ENCODE peak calls at places on chromosomes 16 and 17, in ten cellular contexts. U, W, H, D, F, R, V, S, Q and K are unnamed samples.

GRCh38 chr17:17206149-17206912 is at the start of gene PLD6:
- DNase-seq in H (peak), F (peak), W (peak), R (peak), S (peak), D (peak), U (peak), Q (no peak), V (peak), K (peak)

GRCh38 chr16:26697826-26698225 is 368.9 kb upstream of the C16orf82 start:
- DNase-seq in W (no peak), U (no peak), S (no peak), D (no peak), Q (no peak), V (no peak), F (no peak), H (no peak), R (no peak), K (no peak)

GRCh38 chr17:2056221-2057129 is 1.6 kb downstream of the HIC1 start:
- DNase-seq in H (no peak), S (peak), Q (no peak), D (no peak), W (peak), R (peak), F (no peak), V (peak), U (no peak), K (no peak)

GRCh38 chr17:33871720-33872535 is 383.2 kb upstream of the CCL2 start:
- DNase-seq in R (no peak), V (no peak), D (no peak), H (no peak), S (no peak), U (peak), W (no peak), F (peak), Q (no peak), K (no peak)

GRCh38 chr16:56990407-56991286 is 1.3 kb downstream of the NLRC5 start:
- DNase-seq in D (peak), V (no peak), W (no peak), H (no peak), U (no peak), F (no peak), Q (no peak), R (no peak), S (no peak), K (no peak)

GRCh38 chr17:19630651-19631050 is 17.9 kb upstream of the ALDH3A2 start:
- DNase-seq in V (no peak), Q (no peak), R (no peak), W (no peak), U (peak), F (no peak), S (no peak), D (no peak), H (no peak), K (peak)

GRCh38 chr17:19320876-19321275 is 41.6 kb downstream of the B9D1 start:
- DNase-seq in F (no peak), S (no peak), W (no peak), U (no peak), D (no peak), V (no peak), R (no peak), H (no peak), Q (no peak), K (no peak)

GRCh38 chr16:71293921-71294320 is 4.7 kb upstream of the CMTR2 start:
- DNase-seq in U (no peak), V (no peak), S (no peak), H (no peak), Q (no peak), W (no peak), F (no peak), R (no peak), D (no peak), K (no peak)

GRCh38 chr16:85652431-85653221 is 36.1 kb downstream of the GINS2 start:
- DNase-seq in Q (peak), W (no peak), H (no peak), S (no peak), U (peak), F (peak), D (peak), V (peak), R (peak), K (no peak)

GRCh38 chr16:57045694-57046381 is 46.5 kb upstream of the CPNE2 start:
- DNase-seq in R (peak), H (peak), U (peak), V (peak), F (peak), D (peak), Q (no peak), S (peak), W (peak), K (peak)

GRCh38 chr17:32475258-32475657 is 11.5 kb upstream of the CDK5R1 start:
- DNase-seq in H (no peak), Q (no peak), D (no peak), R (no peak), S (no peak), V (no peak), U (no peak), W (no peak), F (no peak), K (no peak)

GRCh38 chr17:16287563-16288027 is 65.7 kb downstream of the CENPV start:
- DNase-seq in F (no peak), W (no peak), V (peak), Q (no peak), U (peak), D (peak), R (peak), S (peak), H (peak), K (peak)

GRCh38 chr16:66273036-66273435 is 93.5 kb upstream of the CDH5 start:
- DNase-seq in S (no peak), U (no peak), V (no peak), W (no peak), D (no peak), H (no peak), Q (no peak), R (no peak), F (no peak), K (no peak)

GRCh38 chr16:12716658-12717057 is 87.0 kb downstream of the CPPED1 start:
- DNase-seq in V (no peak), F (no peak), H (no peak), W (no peak), U (no peak), Q (no peak), D (no peak), S (no peak), R (no peak), K (no peak)

GRCh38 chr16:84357191-84357651 is 11.1 kb upstream of the ATP2C2 start:
- DNase-seq in D (no peak), S (no peak), U (peak), W (no peak), R (no peak), Q (no peak), V (no peak), F (no peak), H (no peak), K (peak)

GRCh38 chr16:90048737-90049330 is 28.3 kb downstream of the PRDM7 start:
- DNase-seq in Q (no peak), U (no peak), V (no peak), D (peak), F (no peak), H (no peak), R (no peak), W (no peak), S (no peak), K (no peak)

GRCh38 chr16:29641561-29641960 is 21.5 kb upstream of the SPN start:
- DNase-seq in U (no peak), S (peak), W (no peak), Q (no peak), F (no peak), D (no peak), H (no peak), V (peak), R (no peak), K (no peak)

GRCh38 chr17:42363767-42364585 is 24.3 kb downstream of the STAT3 start:
- DNase-seq in F (no peak), V (no peak), H (no peak), Q (no peak), D (peak), S (no peak), W (no peak), U (no peak), R (no peak), K (peak)

GRCh38 chr16:65572156-65572555 is 450.3 kb upstream of the CDH11 start:
- DNase-seq in U (peak), F (no peak), R (no peak), S (no peak), W (no peak), H (no peak), V (no peak), D (no peak), Q (no peak), K (peak)

GRCh38 chr16:65728172-65728571 is 606.3 kb upstream of the CDH11 start:
- DNase-seq in W (no peak), S (no peak), R (no peak), H (peak), D (no peak), F (no peak), Q (no peak), U (no peak), V (no peak), K (no peak)

GRCh38 chr17:72725432-72726068 is 366.9 kb downstream of the SLC39A11 start:
- DNase-seq in F (peak), V (peak), S (peak), H (peak), W (peak), Q (peak), R (peak), U (peak), D (no peak), K (peak)

GRCh38 chr16:88381820-88382451 is 823 bp upstream of the ZNF469 start:
- DNase-seq in U (no peak), F (no peak), V (no peak), S (no peak), W (no peak), Q (no peak), R (no peak), D (no peak), H (no peak), K (no peak)

GRCh38 chr17:42403150-42403549 is 14.9 kb upstream of the STAT3 start:
- DNase-seq in W (peak), D (no peak), R (peak), H (no peak), Q (no peak), F (no peak), S (peak), U (no peak), V (peak), K (no peak)

GRCh38 chr16:81035975-81036750 is 521 bp downstream of the ATMIN start:
- DNase-seq in S (peak), D (peak), F (peak), U (peak), Q (no peak), R (peak), H (peak), V (peak), W (peak), K (peak)

GRCh38 chr17:1967092-1967662 is 58.0 kb downstream of the RTN4RL1 start:
- DNase-seq in R (no peak), F (no peak), V (no peak), U (peak), Q (peak), S (no peak), H (no peak), D (no peak), W (no peak), K (no peak)

GRCh38 chr17:71187145-71187878 is 933.5 kb upstream of the SOX9 start:
- DNase-seq in Q (no peak), W (no peak), R (no peak), S (no peak), F (no peak), H (no peak), D (no peak), V (no peak), U (peak), K (no peak)

GRCh38 chr17:7559307-7560171 is 989 bp downstream of the TNFSF13 start:
- DNase-seq in V (no peak), F (no peak), R (no peak), U (peak), D (no peak), S (no peak), H (no peak), Q (no peak), W (no peak), K (peak)

GRCh38 chr17:7561589-7562207 is at the start of gene SENP3:
- DNase-seq in W (peak), Q (no peak), S (peak), F (peak), R (peak), V (peak), U (peak), D (peak), H (peak), K (peak)

GRCh38 chr17:7558544-7559306 is at the start of gene TNFSF13:
- DNase-seq in S (no peak), Q (no peak), R (no peak), U (no peak), D (peak), W (no peak), V (no peak), F (no peak), H (no peak), K (peak)

GRCh38 chr17:7561028-7561575 is 617 bp upstream of the SENP3 start:
- DNase-seq in Q (peak), R (peak), U (peak), W (peak), D (peak), S (peak), V (peak), F (peak), H (peak), K (peak)

DNA sequence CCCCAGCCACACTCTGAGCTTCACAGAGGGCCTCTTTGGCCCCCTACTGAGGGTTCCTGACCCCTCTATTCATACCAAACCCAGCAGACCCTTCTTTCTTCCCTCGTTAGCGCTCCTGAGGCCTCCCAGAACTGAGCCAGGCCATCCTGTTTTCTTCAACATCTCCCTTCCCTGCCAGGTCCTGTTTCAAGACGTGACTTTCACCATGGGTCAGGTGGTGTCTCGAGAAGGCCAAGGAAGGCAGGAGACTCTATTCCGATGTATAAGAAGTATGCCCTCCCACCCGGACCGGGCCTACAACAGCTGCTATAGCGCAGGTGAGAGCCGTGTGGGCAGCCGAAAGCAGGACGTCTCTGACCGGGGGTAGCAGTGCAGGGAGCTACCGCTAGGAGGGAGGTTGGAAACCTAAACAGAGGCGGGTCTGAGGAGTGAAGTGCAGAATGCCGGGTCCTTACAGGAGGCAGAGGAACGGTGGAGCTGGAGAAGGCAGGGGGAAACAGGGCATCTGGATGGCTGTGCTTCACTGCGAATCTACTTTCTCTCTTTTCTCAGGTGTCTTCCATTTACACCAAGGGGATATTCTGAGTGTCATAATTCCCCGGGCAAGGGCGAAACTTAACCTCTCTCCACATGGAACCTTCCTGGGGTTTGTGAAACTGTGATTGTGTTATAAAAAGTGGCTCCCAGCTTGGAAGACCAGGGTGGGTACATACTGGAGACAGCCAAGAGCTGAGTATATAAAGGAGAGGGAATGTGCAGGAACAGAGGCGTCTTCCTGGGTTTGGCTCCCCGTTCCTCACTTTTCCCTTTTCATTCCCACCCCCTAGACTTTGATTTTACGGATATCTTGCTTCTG is 1.3 kb upstream of the SENP3 start:
- DNase-seq in D (peak), V (no peak), U (peak), H (peak), F (peak), R (peak), Q (no peak), S (no peak), W (peak), K (no peak)
- TF ChIP-seq CTCF in D (peak), V (peak), U (peak), H (peak), F (no peak), R (peak), Q (peak), S (no peak), W (no peak), K (peak)

DNA sequence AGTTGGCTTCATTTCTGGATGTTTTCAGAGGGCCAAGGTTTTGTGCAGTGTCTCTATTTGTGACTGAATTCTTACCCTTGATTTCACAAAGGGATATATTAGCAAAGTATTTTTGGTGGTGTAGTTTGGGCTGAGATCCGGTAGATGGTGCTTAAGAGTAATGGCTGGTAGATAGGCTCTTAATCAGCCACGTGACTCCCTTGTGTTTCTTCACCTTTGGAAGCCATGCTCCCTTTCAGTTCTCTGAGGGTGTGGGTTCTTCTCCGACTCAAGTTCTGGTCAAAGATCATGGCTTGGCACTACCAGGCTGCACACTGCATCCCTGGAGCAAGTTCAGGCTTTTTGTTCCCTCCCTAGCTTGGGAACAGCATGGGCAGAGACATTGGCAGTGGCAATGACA is 887.3 kb downstream of the CDH8 start:
- DNase-seq in F (no peak), D (no peak), H (no peak), V (no peak), S (no peak), Q (no peak), R (no peak), U (no peak), W (no peak), K (peak)
- TF ChIP-seq CTCF in F (no peak), D (no peak), H (no peak), V (no peak), S (no peak), Q (peak), R (no peak), U (no peak), W (no peak), K (peak)

GRCh38 chr16:167117-167462 is 1.3 kb downstream of the HBM start:
- DNase-seq in S (no peak), F (no peak), V (no peak), H (no peak), D (no peak), W (no peak), Q (no peak), U (no peak), R (no peak), K (no peak)
- TF ChIP-seq CTCF in S (no peak), F (no peak), V (no peak), H (no peak), D (no peak), W (no peak), Q (no peak), U (no peak), R (no peak), K (no peak)

DNA sequence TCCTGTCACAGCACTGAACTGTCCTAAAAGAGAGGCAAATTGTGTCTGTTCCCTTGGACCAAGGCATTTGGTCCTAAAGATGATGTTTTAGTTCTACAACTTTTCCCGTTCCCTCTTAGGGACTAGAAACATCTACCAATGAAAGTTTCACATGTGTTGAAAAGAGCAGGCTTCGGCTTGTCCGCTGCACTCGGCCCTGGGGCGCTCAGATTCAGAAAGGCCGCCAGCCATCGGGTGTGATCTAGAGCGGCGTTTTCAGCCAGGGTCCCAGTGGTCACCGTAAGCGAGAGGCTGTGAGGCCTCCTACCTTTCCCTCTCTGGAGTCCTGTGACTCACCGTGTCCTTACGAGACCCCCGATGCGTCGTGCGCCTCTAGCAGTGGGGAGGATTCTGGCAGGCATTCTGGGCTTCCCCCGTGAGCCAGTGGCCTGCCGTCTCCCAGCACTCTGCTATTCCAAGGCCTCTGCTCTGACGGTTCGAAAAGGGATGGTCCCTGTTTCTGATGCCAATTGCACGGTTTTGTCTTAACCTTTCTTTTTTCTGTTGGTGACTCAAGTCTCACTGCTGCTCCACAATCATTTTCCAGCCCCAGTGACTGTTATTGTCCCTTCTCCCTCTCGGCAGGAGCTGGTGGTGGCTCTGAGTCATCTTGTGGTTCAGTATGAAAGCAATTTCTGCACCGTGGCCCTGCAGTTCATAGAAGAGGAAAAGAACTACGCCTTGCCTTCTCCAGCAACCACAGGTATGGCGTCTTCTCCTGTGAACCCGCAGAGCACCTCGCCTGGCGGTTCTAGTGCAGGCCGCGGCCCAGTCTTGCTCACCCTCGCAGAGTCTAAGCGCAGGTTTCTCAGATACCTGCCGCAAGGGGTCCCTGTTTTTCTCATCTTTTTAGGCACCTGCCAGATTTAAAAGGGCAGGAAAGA is 100.3 kb upstream of the CHMP6 start:
- DNase-seq in D (no peak), R (peak), V (peak), F (peak), W (peak), U (peak), Q (no peak), S (peak), H (no peak), K (peak)
- TF ChIP-seq CTCF in D (no peak), R (peak), V (no peak), F (peak), W (no peak), U (no peak), Q (no peak), S (no peak), H (no peak), K (no peak)

DNA sequence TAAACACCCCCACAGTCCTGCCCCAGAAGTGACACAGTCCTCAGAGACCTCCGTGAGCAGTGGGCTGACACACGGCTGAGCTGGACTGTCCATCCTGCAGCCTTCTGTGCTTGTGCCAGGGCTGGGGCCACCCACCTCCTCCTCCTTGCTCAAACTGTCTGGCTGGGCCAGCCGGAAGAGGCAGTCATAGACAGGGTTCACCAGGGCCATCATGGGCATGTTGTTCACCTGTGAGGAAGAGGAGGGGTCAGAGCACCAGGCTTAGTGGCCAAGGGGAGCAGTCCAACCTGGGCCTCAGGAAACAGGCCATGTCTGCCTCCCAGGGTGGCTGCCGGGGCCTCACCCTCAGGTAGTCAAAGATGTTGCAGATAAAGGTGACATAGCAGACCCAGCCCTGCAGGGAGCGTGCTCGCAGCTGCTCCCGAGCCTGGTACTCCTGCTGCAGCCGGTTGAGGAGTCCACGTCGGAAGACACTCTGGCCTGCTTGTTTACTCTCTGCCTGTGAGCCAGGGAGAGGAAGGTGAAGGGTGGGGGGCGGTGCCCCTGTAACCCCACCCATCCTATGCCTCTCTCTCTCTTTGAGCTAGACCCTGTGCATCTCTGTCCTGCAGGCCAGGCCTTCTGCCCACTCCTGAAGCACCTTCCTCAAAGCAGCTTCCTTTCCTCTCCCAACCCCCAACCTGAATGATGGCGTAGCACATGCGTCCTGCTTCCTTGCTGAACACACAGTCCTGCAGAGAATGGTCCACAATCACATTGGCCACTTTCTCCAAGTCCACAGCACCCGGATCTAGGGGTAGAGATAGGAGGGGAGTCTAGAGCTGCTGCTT is 3.4 kb downstream of the MIF4GD start:
- DNase-seq in F (no peak), Q (no peak), D (no peak), W (no peak), S (no peak), R (no peak), V (no peak), U (no peak), H (no peak), K (no peak)
- TF ChIP-seq CTCF in F (peak), Q (no peak), D (no peak), W (no peak), S (no peak), R (no peak), V (no peak), U (peak), H (no peak), K (no peak)